ENCODE peak calls at places on chromosome 21, in seven cellular contexts. R is psoas muscle, M is MCF 10A, U is mammary epithelial cell, K is fibroblast of pulmonary artery, T is cardiac muscle cell, B is B cell. V is an unnamed sample.

GRCh38 chr21:22791986-22792560 is 1793.9 kb downstream of the NCAM2 start:
- DNase-seq in R (no peak), M (peak; percentile 60), U (no peak), K (peak; percentile 70), T (peak; percentile 62), B (peak; percentile 21), V (no peak)

GRCh38 chr21:15063821-15064575 is 802 bp downstream of the NRIP1 start:
- DNase-seq in R (peak; percentile 61), M (peak; percentile 47), U (peak; percentile 49), K (peak; percentile 44), T (peak; percentile 48), B (no peak), V (no peak)

GRCh38 chr21:46435786-46436227 is 22.9 kb upstream of the DIP2A start:
- DNase-seq in R (no peak), M (no peak), U (no peak), K (no peak), T (no peak), B (no peak), V (no peak)

GRCh38 chr21:45990049-45990711 is 8.6 kb downstream of the COL6A1 start:
- DNase-seq in R (peak; percentile 14), M (no peak), U (no peak), K (no peak), T (no peak), B (no peak), V (no peak)

GRCh38 chr21:41530366-41530765 is 22.4 kb upstream of the TMPRSS2 start:
- DNase-seq in R (no peak), M (no peak), U (no peak), K (no peak), T (no peak), B (no peak), V (no peak)

GRCh38 chr21:46554431-46555224 is 50.3 kb downstream of the S100B start:
- DNase-seq in R (no peak), M (peak; percentile 22), U (no peak), K (no peak), T (no peak), B (no peak), V (peak; percentile 0)

GRCh38 chr21:33824156-33824941 is 91.3 kb downstream of the ATP5PO start:
- DNase-seq in R (no peak), M (no peak), U (no peak), K (no peak), T (no peak), B (no peak), V (no peak)

GRCh38 chr21:35457097-35457496 is 408.0 kb upstream of the RUNX1 start:
- DNase-seq in R (no peak), M (no peak), U (no peak), K (no peak), T (no peak), B (no peak), V (no peak)

GRCh38 chr21:17257784-17258183 is 255.1 kb upstream of the CXADR start:
- DNase-seq in R (no peak), M (peak; percentile 30), U (peak; percentile 16), K (no peak), T (no peak), B (no peak), V (no peak)

GRCh38 chr21:36260030-36260787 is 59.8 kb upstream of the MORC3 start:
- DNase-seq in R (no peak), M (peak; percentile 72), U (peak; percentile 51), K (peak; percentile 81), T (peak; percentile 81), B (peak; percentile 55), V (no peak)

GRCh38 chr21:46468110-46468774 is 9.6 kb downstream of the DIP2A start:
- DNase-seq in R (no peak), M (no peak), U (no peak), K (no peak), T (no peak), B (no peak), V (no peak)

GRCh38 chr21:46183910-46184624 is at the start of gene SPATC1L:
- DNase-seq in R (peak; percentile 75), M (peak; percentile 54), U (peak; percentile 41), K (peak; percentile 91), T (peak; percentile 88), B (peak; percentile 71), V (peak; percentile 69)

GRCh38 chr21:41419921-41420862 is 5.8 kb upstream of the MX1 start:
- DNase-seq in R (peak; percentile 83), M (peak; percentile 86), U (peak; percentile 85), K (peak; percentile 87), T (peak; percentile 92), B (peak; percentile 79), V (no peak)

GRCh38 chr21:46438241-46438640 is 20.4 kb upstream of the DIP2A start:
- DNase-seq in R (no peak), M (no peak), U (no peak), K (no peak), T (no peak), B (peak; percentile 18), V (no peak)

GRCh38 chr21:17987328-17987727 is 168.2 kb upstream of the C21orf91 start:
- DNase-seq in R (no peak), M (no peak), U (no peak), K (no peak), T (no peak), B (no peak), V (no peak)

GRCh38 chr21:18449586-18449985 is 46.0 kb upstream of the TMPRSS15 start:
- DNase-seq in R (no peak), M (no peak), U (no peak), K (no peak), T (no peak), B (no peak), V (no peak)

GRCh38 chr21:34018185-34018584 is 55.2 kb upstream of the MRPS6 start:
- DNase-seq in R (no peak), M (no peak), U (no peak), K (no peak), T (no peak), B (no peak), V (no peak)

GRCh38 chr21:42675403-42675802 is 22.0 kb downstream of the PDE9A start:
- DNase-seq in R (no peak), M (no peak), U (no peak), K (no peak), T (no peak), B (no peak), V (no peak)

GRCh38 chr21:33914188-33914587 is 1.4 kb downstream of the ATP5PO start:
- DNase-seq in R (no peak), M (no peak), U (peak; percentile 9), K (no peak), T (no peak), B (no peak), V (no peak)

GRCh38 chr21:42001781-42002180 is 8.4 kb downstream of the ZBTB21 start:
- DNase-seq in R (no peak), M (no peak), U (no peak), K (no peak), T (no peak), B (no peak), V (no peak)

GRCh38 chr21:45893166-45894106 is 88.1 kb upstream of the COL6A1 start:
- DNase-seq in R (peak; percentile 22), M (no peak), U (no peak), K (no peak), T (no peak), B (no peak), V (no peak)

GRCh38 chr21:35075546-35075945 is 26.4 kb upstream of the RUNX1 start:
- DNase-seq in R (peak; percentile 39), M (no peak), U (peak; percentile 48), K (peak; percentile 59), T (peak; percentile 61), B (no peak), V (no peak)

GRCh38 chr21:14889080-14889805 is 175.6 kb downstream of the NRIP1 start:
- DNase-seq in R (no peak), M (peak; percentile 84), U (peak; percentile 69), K (peak; percentile 93), T (peak; percentile 95), B (no peak), V (no peak)

DNA sequence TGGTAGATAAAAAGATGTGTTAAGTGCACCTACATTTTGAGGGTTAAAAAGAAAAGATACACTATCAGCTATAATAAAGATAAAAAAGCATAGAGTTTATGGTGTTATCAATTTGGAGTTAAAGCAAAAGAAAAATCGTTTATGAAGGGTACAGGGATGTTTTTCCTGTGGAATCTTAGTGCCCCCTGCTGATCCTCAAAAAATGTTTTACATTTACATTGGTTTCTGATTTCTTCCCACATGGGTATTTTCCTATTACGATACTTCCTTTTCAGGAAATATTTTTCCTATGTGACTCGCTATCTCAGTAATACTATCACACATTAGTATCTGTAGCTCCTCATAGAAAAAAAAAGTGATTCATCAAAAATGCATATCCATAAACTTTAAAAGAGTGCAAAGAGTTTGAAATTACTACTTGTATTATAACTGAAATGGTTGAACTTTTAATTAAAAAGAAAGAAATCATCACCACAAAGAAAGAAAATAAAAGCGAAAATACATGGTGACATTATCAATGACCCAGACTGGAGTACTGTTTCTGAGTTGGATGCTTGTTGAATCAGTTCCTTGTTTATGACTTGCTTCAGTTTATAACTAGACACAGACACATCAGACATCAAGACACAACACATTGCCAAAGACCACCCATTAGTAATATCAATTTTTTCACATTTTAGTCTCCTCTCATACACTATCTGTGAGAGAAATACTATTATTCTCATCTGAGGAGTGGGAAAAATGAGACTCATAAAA is 293.2 kb downstream of the MRPL39 start:
- DNase-seq in R (no peak), M (peak; percentile 33), U (no peak), K (peak; percentile 67), T (peak; percentile 57), B (no peak), V (no peak)
- TF ChIP-seq CTCF in R (no peak), M (peak; percentile 64), U (no peak), K (peak; percentile 46), T (peak; percentile 43), B (peak; percentile 76), V (peak; percentile 29)

GRCh38 chr21:28521932-28522826 is 470.5 kb downstream of the LTN1 start:
- DNase-seq in R (no peak), M (peak; percentile 34), U (no peak), K (peak; percentile 69), T (peak; percentile 60), B (no peak), V (no peak)
- TF ChIP-seq CTCF in R (no peak), M (no peak), U (peak; percentile 57), K (peak; percentile 61), T (peak; percentile 43), B (no peak), V (no peak)

DNA sequence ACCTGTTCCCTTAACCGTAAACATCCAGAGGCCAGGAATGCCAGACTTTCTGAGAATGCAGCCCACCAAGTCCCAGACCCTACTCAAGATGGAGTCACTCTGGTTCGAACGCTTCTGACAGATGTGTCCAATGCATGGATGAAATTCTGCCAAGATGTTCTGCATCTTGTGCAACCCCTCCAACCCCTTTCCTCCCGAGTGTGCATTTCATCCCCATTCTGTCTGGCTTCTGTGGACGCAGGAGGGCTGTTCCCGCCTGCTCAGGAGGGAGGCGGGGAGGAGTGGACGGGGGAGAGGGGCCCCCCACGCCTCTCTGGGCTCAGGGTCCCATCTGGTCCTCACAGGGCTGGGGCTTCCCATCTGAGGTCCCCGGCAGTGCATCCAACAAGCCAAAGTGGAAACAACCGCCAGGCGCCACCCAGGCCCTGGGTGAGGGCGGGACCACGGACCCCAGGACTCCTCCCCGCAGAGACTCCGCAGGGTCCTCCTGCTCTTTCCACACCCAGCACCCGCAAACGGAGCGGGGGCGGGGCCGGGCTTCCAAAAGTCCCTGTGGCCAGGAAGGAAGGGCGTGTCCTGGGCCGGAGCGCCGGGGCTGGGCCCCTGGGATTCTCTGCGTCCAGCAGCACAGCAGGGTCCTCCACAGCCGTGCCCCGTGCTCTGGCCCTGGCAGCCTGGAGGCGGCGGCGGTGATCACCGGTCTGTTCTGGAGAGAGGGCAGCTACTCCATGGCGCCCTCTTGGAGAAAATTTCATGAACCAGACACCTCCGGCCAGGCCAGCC is 27.7 kb upstream of the SUMO3 start:
- DNase-seq in R (peak; percentile 77), M (peak; percentile 63), U (no peak), K (peak; percentile 64), T (peak; percentile 85), B (peak; percentile 84), V (no peak)
- TF ChIP-seq CTCF in R (peak; percentile 29), M (peak; percentile 32), U (peak; percentile 49), K (peak; percentile 32), T (peak; percentile 58), B (peak; percentile 31), V (peak; percentile 41)

GRCh38 chr21:27759091-27759659 is 792.3 kb upstream of the ADAMTS5 start:
- DNase-seq in R (no peak), M (peak; percentile 21), U (no peak), K (no peak), T (no peak), B (no peak), V (no peak)
- TF ChIP-seq CTCF in R (peak; percentile 55), M (no peak), U (peak; percentile 61), K (peak; percentile 36), T (peak; percentile 24), B (no peak), V (peak; percentile 12)

V was measured in D721Med.